ENCODE peak calls at places on chromosomes 7 and 10, in nine cellular contexts. D, B, I, P, K, Q, Y, F and L are unnamed samples. For H3K9me3, the result is how much of the 10 kb centered on the place peaks cover.

GRCh38 chr7:68718059-68718685 is 880.1 kb upstream of the AUTS2 start:
- DNase-seq in Y (no peak), B (no peak), P (no peak), D (no peak), I (no peak), K (no peak), Q (no peak), F (no peak), L (no peak)

GRCh38 chr7:88789480-88790064 is 6.0 kb downstream of the TEX47 start:
- DNase-seq in P (peak), I (no peak), Y (no peak), K (no peak), Q (peak), B (peak), F (no peak), D (peak), L (peak)

GRCh38 chr7:92633211-92633906 is 43.2 kb upstream of the FAM133B start:
- DNase-seq in Y (no peak), D (peak), K (peak), P (peak), B (no peak), Q (peak), I (peak), F (no peak), L (no peak)

GRCh38 chr7:29412912-29413311 is 150.7 kb upstream of the PRR15 start:
- DNase-seq in F (no peak), P (no peak), I (no peak), D (no peak), Q (peak), Y (no peak), K (no peak), B (no peak), L (no peak)

GRCh38 chr7:44272456-44272855 is 52.9 kb downstream of the CAMK2B start:
- DNase-seq in B (no peak), K (no peak), P (no peak), F (no peak), Y (no peak), D (no peak), Q (no peak), I (no peak), L (no peak)

GRCh38 chr10:74704629-74705360 is 121.6 kb upstream of the KAT6B start:
- DNase-seq in D (peak), Q (no peak), P (no peak), I (no peak), B (no peak), K (no peak), Y (no peak), F (no peak), L (no peak)

GRCh38 chr10:370222-370825 is 235.1 kb downstream of the ZMYND11 start:
- DNase-seq in F (no peak), I (no peak), B (no peak), Y (no peak), D (peak), K (no peak), Q (peak), P (no peak), L (no peak)

GRCh38 chr10:114403545-114404161 is 649 bp downstream of the AFAP1L2 start:
- DNase-seq in B (peak), Y (no peak), P (no peak), I (no peak), Q (peak), K (no peak), D (no peak), F (no peak), L (no peak)

GRCh38 chr10:12473491-12473890 is 124.1 kb downstream of the CAMK1D start:
- DNase-seq in Q (no peak), I (no peak), B (no peak), K (no peak), D (no peak), P (no peak), F (no peak), Y (no peak), L (no peak)

GRCh38 chr7:7972128-7972527 is 3.5 kb downstream of the GLCCI1 start:
- DNase-seq in D (peak), B (no peak), F (no peak), K (no peak), Y (no peak), I (no peak), P (peak), Q (no peak), L (no peak)

GRCh38 chr10:88194041-88194887 is 330.8 kb downstream of the PTEN start:
- DNase-seq in F (peak), K (no peak), Y (no peak), Q (peak), I (no peak), B (no peak), P (peak), D (peak), L (peak)

GRCh38 chr7:116724560-116725231 is 52.7 kb downstream of the MET start:
- DNase-seq in Q (no peak), I (no peak), P (no peak), F (no peak), K (no peak), Y (no peak), D (no peak), B (no peak), L (no peak)

GRCh38 chr7:41449286-41449685 is 253.6 kb downstream of the INHBA start:
- DNase-seq in B (no peak), K (no peak), I (no peak), Q (no peak), D (no peak), Y (no peak), P (no peak), F (no peak), L (no peak)

GRCh38 chr10:47370878-47371277 is 13.2 kb downstream of the ZNF488 start:
- DNase-seq in K (no peak), P (no peak), F (peak), Q (no peak), B (no peak), D (no peak), I (no peak), Y (no peak), L (no peak)

GRCh38 chr7:142626420-142627035 is 122.7 kb upstream of the PRSS1 start:
- DNase-seq in K (peak), P (peak), D (peak), I (peak), F (peak), Q (peak), Y (peak), B (peak), L (peak)

GRCh38 chr7:6430271-6430940 is 17.3 kb downstream of the DAGLB start:
- DNase-seq in B (peak), P (peak), I (no peak), Q (peak), D (peak), Y (no peak), F (no peak), K (no peak), L (no peak)

GRCh38 chr10:103854687-103855423 is 521 bp downstream of the SH3PXD2A start:
- DNase-seq in F (peak), Y (no peak), P (no peak), K (no peak), B (peak), Q (peak), D (peak), I (peak), L (peak)

DNA sequence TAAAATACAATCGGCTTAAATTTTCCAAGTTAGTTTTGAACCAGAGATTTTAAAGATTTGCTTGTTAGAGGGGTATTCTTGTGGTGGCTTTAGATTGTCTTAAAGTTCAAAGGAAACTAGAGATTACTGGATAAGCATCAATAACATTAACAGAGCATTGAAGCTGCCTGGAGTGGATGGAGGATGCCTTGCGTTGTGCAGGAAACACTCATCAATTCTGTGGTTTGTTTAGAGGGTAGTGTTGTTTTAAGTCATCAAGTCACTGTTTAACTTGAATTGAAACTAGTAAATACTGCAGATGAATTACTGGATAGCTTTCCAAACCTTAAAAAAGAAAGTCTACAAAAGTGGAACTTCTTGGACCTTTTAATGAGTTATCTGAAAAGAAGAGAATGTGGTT is 218.6 kb downstream of the CELF2 start:
- DNase-seq in K (no peak), P (no peak), D (peak), I (no peak), Q (no peak), B (no peak), Y (no peak), F (no peak), L (peak)
- H3K4me3 ChIP-seq in K (no peak), P (no peak), D (no peak), I (no peak), Q (no peak), B (no peak), Y (no peak), F (no peak), L (no peak)

GRCh38 chr10:30499816-30500215 is 65.8 kb downstream of the MAP3K8 start:
- DNase-seq in P (no peak), B (no peak), D (no peak), Q (no peak), F (no peak), I (no peak), K (no peak), Y (no peak), L (no peak)

GRCh38 chr10:30502266-30503058 is 68.5 kb downstream of the MAP3K8 start:
- DNase-seq in P (peak), K (peak), B (no peak), F (no peak), D (peak), I (no peak), Y (no peak), Q (peak), L (no peak)

GRCh38 chr10:30500963-30501504 is 67.0 kb downstream of the MAP3K8 start:
- DNase-seq in Y (no peak), P (no peak), I (no peak), Q (no peak), B (no peak), K (no peak), D (no peak), F (no peak), L (no peak)

GRCh38 chr10:30503700-30504462 is 69.9 kb downstream of the MAP3K8 start:
- DNase-seq in K (no peak), Q (no peak), P (peak), I (peak), F (no peak), B (no peak), D (no peak), Y (no peak), L (no peak)

DNA sequence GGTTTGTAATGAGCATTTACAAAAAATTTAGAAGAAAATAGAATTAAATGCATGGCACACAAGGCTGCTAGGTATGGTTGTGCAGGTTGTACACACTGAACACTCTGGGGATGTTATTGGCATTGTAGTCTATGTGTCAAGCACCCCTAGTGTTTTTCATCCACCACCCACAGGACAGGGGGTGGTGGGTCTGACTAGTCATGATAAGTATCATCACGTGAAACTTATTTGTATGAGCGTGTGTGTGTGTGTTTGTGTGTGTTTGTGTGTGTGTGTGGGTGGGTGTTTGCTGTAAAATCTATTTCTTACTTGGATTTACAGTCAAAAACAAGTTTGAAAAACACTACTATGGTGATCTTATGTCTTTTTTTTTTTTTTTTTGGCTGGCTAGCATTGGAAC is 66.5 kb downstream of the MAP3K8 start:
- DNase-seq in F (no peak), D (no peak), I (no peak), Y (no peak), Q (no peak), K (no peak), B (no peak), P (no peak), L (no peak)
- H3K27ac ChIP-seq in F (no peak), D (no peak), I (no peak), Y (no peak), Q (no peak), K (no peak), B (no peak), P (no peak), L (no peak)

GRCh38 chr10:131177431-131178327 is 133.8 kb downstream of the TCERG1L start:
- DNase-seq in D (no peak), Q (no peak), F (no peak), I (no peak), P (no peak), Y (no peak), B (no peak), K (peak), L (no peak)

GRCh38 chr10:131174651-131175540 is 136.6 kb downstream of the TCERG1L start:
- DNase-seq in K (no peak), P (no peak), B (no peak), F (no peak), I (no peak), Y (no peak), Q (no peak), D (no peak), L (no peak)

GRCh38 chr10:131178521-131178920 is 133.0 kb downstream of the TCERG1L start:
- DNase-seq in I (no peak), P (no peak), F (no peak), B (no peak), Q (no peak), Y (no peak), D (no peak), K (no peak), L (no peak)

GRCh38 chr10:131175891-131176290 is 135.6 kb downstream of the TCERG1L start:
- DNase-seq in I (no peak), K (no peak), F (no peak), Q (no peak), D (no peak), Y (no peak), P (no peak), B (no peak), L (no peak)

GRCh38 chr10:131176907-131177306 is 134.6 kb downstream of the TCERG1L start:
- DNase-seq in Q (no peak), K (no peak), P (no peak), Y (no peak), B (no peak), D (no peak), I (no peak), F (no peak), L (no peak)
- H3K9me3 ChIP-seq in Q (under half), K (under half), P (under half), Y (under half), B (under half), D (half or more), I (under half), F (under half), L (under half)

GRCh38 chr7:134932707-134933370 is 53.5 kb upstream of the AGBL3 start:
- DNase-seq in D (peak), Y (peak), K (no peak), F (no peak), P (peak), B (no peak), I (no peak), Q (no peak), L (no peak)
- H3K4me3 ChIP-seq in D (no peak), Y (no peak), K (no peak), F (no peak), P (peak), B (no peak), I (no peak), Q (no peak), L (no peak)

GRCh38 chr10:14586901-14587300 is 187.8 kb downstream of the FAM107B start:
- DNase-seq in P (no peak), F (no peak), Y (no peak), Q (no peak), K (no peak), I (no peak), B (no peak), D (no peak), L (peak)
- H3K27ac ChIP-seq in P (no peak), F (no peak), Y (no peak), Q (no peak), K (no peak), I (no peak), B (no peak), D (peak), L (peak)

DNA sequence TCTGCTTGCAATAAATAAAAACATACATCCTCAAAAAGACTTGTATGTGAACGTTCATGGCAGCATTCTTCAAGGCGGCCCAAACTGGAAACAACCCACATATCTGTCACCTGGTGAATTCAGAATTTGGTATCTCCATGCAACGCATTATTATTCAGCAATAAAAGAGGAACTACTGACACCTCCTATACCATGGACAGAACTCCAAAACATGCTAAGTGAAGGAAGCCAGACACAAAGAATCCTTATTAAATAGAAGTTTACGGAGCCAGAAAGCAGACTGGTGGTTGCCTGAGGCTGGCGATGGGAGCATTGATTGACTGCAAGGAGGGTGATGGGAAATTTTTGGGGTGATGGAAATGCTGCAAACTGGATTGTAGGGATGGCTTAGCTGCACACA is 530.8 kb upstream of the DPP6 start:
- DNase-seq in B (no peak), F (no peak), I (no peak), D (no peak), Y (no peak), P (no peak), K (no peak), Q (no peak), L (no peak)
- H3K9me3 ChIP-seq in B (under half), F (under half), I (under half), D (under half), Y (under half), P (under half), K (under half), Q (under half), L (under half)

GRCh38 chr7:27911920-27912319 is 172.0 kb downstream of the TAX1BP1 start:
- DNase-seq in B (no peak), P (no peak), D (no peak), F (no peak), K (no peak), I (no peak), Y (no peak), Q (no peak), L (no peak)

GRCh38 chr7:27908534-27909165 is 168.7 kb downstream of the TAX1BP1 start:
- DNase-seq in I (no peak), B (no peak), D (no peak), K (no peak), F (no peak), Q (no peak), P (no peak), Y (no peak), L (no peak)

GRCh38 chr7:27912751-27913150 is 172.8 kb downstream of the TAX1BP1 start:
- DNase-seq in Y (no peak), B (no peak), Q (no peak), K (no peak), D (no peak), I (no peak), F (no peak), P (no peak), L (no peak)

GRCh38 chr7:27906385-27907091 is 166.6 kb downstream of the TAX1BP1 start:
- DNase-seq in P (no peak), F (no peak), K (no peak), D (no peak), I (no peak), Q (no peak), Y (no peak), B (no peak), L (no peak)

DNA sequence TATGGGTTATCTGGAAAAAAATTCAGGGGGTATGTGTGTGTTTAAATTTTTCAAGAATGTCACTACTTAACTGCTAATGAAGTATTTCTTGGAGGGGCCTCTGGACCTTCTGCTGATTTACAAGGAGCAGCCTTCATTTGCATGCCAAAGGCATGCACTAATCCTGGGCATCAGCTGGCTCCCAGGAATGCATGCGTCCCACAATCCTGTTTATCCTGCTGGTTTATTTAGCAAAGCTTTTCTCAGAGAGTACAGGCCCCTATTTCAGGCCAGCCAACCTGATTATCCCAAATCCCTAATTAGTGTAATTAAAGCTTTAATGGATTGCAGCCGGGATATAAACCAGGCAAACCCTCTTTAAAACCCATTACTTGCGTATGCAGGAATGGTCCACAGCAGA is 170.4 kb downstream of the TAX1BP1 start:
- DNase-seq in I (no peak), F (no peak), Y (no peak), K (no peak), P (no peak), Q (peak), B (no peak), D (peak), L (no peak)
- H3K4me3 ChIP-seq in I (no peak), F (no peak), Y (no peak), K (no peak), P (no peak), Q (no peak), B (no peak), D (no peak), L (no peak)